ENCODE peak calls at places on chromosomes 6 and 20, in four cellular contexts. S is cardiac muscle cell, T is Kasumi-1, F is fibroblast of pulmonary artery. P is an unnamed sample.

GRCh38 chr6:153449279-153449678 is 318.2 kb upstream of the RGS17 start:
- DNase-seq in S (no peak), T (no peak), F (no peak), P (no peak)

GRCh38 chr20:63494420-63495166 is 4.3 kb downstream of the EEF1A2 start:
- DNase-seq in F (no peak), S (no peak), T (no peak), P (no peak)

GRCh38 chr6:107488174-107488874 is 1.6 kb upstream of the SOBP start:
- DNase-seq in S (peak; percentile 22), F (no peak), T (no peak), P (peak; percentile 11)

GRCh38 chr6:140441256-140441655 is 1066.8 kb upstream of the CITED2 start:
- DNase-seq in F (peak; percentile 70), T (peak; percentile 46), S (peak; percentile 84), P (peak; percentile 38)

GRCh38 chr6:167163476-167164011 is 5.8 kb upstream of the GPR31 start:
- DNase-seq in S (no peak), T (no peak), F (no peak), P (no peak)

GRCh38 chr6:142786476-142786875 is 158.5 kb downstream of the HIVEP2 start:
- DNase-seq in S (no peak), F (peak; percentile 45), T (no peak), P (no peak)

GRCh38 chr20:45368221-45368980 is 5.4 kb downstream of the SYS1 start:
- DNase-seq in T (peak; percentile 66), F (no peak), S (no peak), P (peak; percentile 95)

GRCh38 chr6:157860505-157860991 is 37.5 kb downstream of the SNX9 start:
- DNase-seq in T (no peak), F (no peak), S (no peak), P (no peak)

GRCh38 chr20:49893242-49894072 is 21.9 kb downstream of the SPATA2 start:
- DNase-seq in F (no peak), S (no peak), T (no peak), P (no peak)